ENCODE peak calls at places on chromosomes 13 and 19, in nine cellular contexts. C, D, J, F, N, H, G, S and U are unnamed samples.

GRCh38 chr19:11242864-11243797 is 3.7 kb downstream of the ANGPTL8 start:
- DNase-seq in N (peak), D (peak), H (peak), C (no peak), J (peak), F (peak), G (peak), S (peak), U (peak)

GRCh38 chr13:41917641-41918040 is 43.3 kb downstream of the VWA8 start:
- DNase-seq in N (peak), D (no peak), G (no peak), H (no peak), F (peak), C (peak), S (no peak), J (no peak), U (no peak)

GRCh38 chr19:18503971-18504885 is 17.6 kb downstream of the ELL start:
- DNase-seq in C (no peak), F (no peak), G (peak), J (no peak), S (no peak), H (no peak), N (no peak), D (no peak), U (no peak)

GRCh38 chr19:7904074-7905020 is 670 bp downstream of the MAP2K7 start:
- DNase-seq in G (no peak), J (no peak), C (no peak), H (no peak), D (peak), S (peak), N (no peak), F (peak), U (peak)

GRCh38 chr13:40149611-40150283 is 494.3 kb downstream of the COG6 start:
- DNase-seq in C (peak), F (no peak), G (no peak), H (no peak), J (no peak), N (peak), S (no peak), D (no peak), U (no peak)

GRCh38 chr13:23828866-23829265 is 60.3 kb downstream of the MIPEP start:
- DNase-seq in N (peak), H (no peak), G (no peak), D (no peak), F (no peak), C (peak), S (no peak), J (no peak), U (no peak)

GRCh38 chr19:30207357-30207756 is 164.8 kb upstream of the ZNF536 start:
- DNase-seq in F (no peak), S (peak), H (no peak), D (no peak), N (no peak), J (no peak), G (no peak), C (no peak), U (no peak)

GRCh38 chr13:101523154-101523669 is 70.7 kb downstream of the ITGBL1 start:
- DNase-seq in D (no peak), H (no peak), S (no peak), F (no peak), G (no peak), N (no peak), C (no peak), J (no peak), U (no peak)

GRCh38 chr13:48954086-48954485 is 21.6 kb upstream of the FNDC3A start:
- DNase-seq in F (no peak), S (no peak), H (no peak), C (no peak), G (no peak), J (no peak), D (no peak), N (peak), U (no peak)

GRCh38 chr19:55638864-55639359 is 1.9 kb upstream of the ZNF580 start:
- DNase-seq in S (no peak), C (no peak), N (no peak), F (peak), J (no peak), D (peak), G (no peak), H (no peak), U (no peak)

GRCh38 chr19:10871711-10872550 is 578 bp downstream of the CARM1 start:
- DNase-seq in C (no peak), D (peak), S (peak), F (peak), G (peak), J (no peak), H (peak), N (no peak), U (no peak)

GRCh38 chr13:101985321-101985720 is 416.5 kb downstream of the FGF14 start:
- DNase-seq in H (no peak), G (no peak), J (no peak), S (no peak), C (no peak), D (no peak), N (peak), F (no peak), U (no peak)

GRCh38 chr19:35272122-35272715 is 3.5 kb downstream of the USF2 start:
- DNase-seq in S (no peak), H (no peak), J (no peak), N (no peak), C (no peak), D (no peak), F (no peak), G (no peak), U (peak)

GRCh38 chr19:54298357-54299125 is 14.4 kb downstream of the LILRA5 start:
- DNase-seq in H (no peak), J (no peak), C (no peak), D (no peak), F (no peak), N (no peak), G (no peak), S (no peak), U (no peak)

GRCh38 chr19:30679789-30680188 is 307.6 kb downstream of the ZNF536 start:
- DNase-seq in N (no peak), H (no peak), S (no peak), F (no peak), D (no peak), C (no peak), J (no peak), G (no peak), U (peak)

GRCh38 chr13:73677041-73677589 is 457.1 kb downstream of the KLF12 start:
- DNase-seq in D (no peak), J (no peak), H (no peak), F (no peak), N (peak), C (no peak), S (no peak), G (no peak), U (no peak)

GRCh38 chr19:55508120-55508519 is 19.9 kb downstream of the SSC5D start:
- DNase-seq in N (no peak), F (no peak), D (no peak), S (no peak), C (no peak), J (no peak), G (no peak), H (no peak), U (no peak)

GRCh38 chr19:5298502-5298901 is 42.1 kb downstream of the PTPRS start:
- DNase-seq in H (no peak), D (no peak), G (peak), N (peak), F (no peak), C (no peak), S (peak), J (no peak), U (no peak)

GRCh38 chr19:32129141-32129540 is 216.3 kb upstream of the ZNF507 start:
- DNase-seq in C (no peak), S (no peak), J (no peak), H (no peak), G (no peak), D (no peak), F (no peak), N (no peak), U (no peak)

GRCh38 chr19:36423925-36424324 is 5.5 kb upstream of the ZFP82 start:
- DNase-seq in C (no peak), G (no peak), F (no peak), D (no peak), J (no peak), N (no peak), S (no peak), H (no peak), U (no peak)

GRCh38 chr19:2345794-2346663 is 14.0 kb upstream of the TMPRSS9 start:
- DNase-seq in N (no peak), J (no peak), H (no peak), C (no peak), G (peak), S (no peak), D (no peak), F (no peak), U (no peak)

GRCh38 chr19:46107371-46107770 is 17.1 kb downstream of the IGFL3 start:
- DNase-seq in D (no peak), G (no peak), N (peak), H (no peak), J (no peak), C (peak), F (no peak), S (no peak), U (no peak)

GRCh38 chr19:9885077-9885552 is 50.0 kb downstream of the PIN1 start:
- DNase-seq in N (no peak), J (no peak), C (no peak), H (no peak), S (peak), G (peak), F (no peak), D (peak), U (no peak)

GRCh38 chr19:9456018-9456689 is 20.8 kb upstream of the ZNF266 start:
- DNase-seq in S (no peak), H (no peak), N (no peak), C (no peak), D (no peak), F (no peak), G (no peak), J (no peak), U (no peak)

GRCh38 chr13:73248711-73249580 is 190.1 kb downstream of the KLF5 start:
- DNase-seq in S (peak), H (no peak), N (peak), F (no peak), J (no peak), C (no peak), D (no peak), G (peak), U (no peak)

GRCh38 chr13:66926200-66926850 is 303.8 kb downstream of the PCDH9 start:
- DNase-seq in N (peak), C (no peak), G (no peak), S (no peak), F (no peak), J (no peak), D (no peak), H (no peak), U (no peak)

GRCh38 chr19:13507053-13507611 is 853 bp upstream of the CACNA1A start:
- DNase-seq in N (no peak), G (no peak), H (no peak), F (no peak), S (no peak), C (no peak), J (no peak), D (no peak), U (no peak)

GRCh38 chr19:34136127-34136526 is 36.2 kb upstream of the LSM14A start:
- DNase-seq in J (no peak), S (no peak), D (no peak), G (no peak), F (no peak), H (no peak), N (no peak), C (no peak), U (no peak)

GRCh38 chr19:47157455-47158321 is 27.1 kb downstream of the SAE1 start:
- DNase-seq in D (peak), C (no peak), H (no peak), N (peak), G (peak), F (peak), J (no peak), S (peak), U (no peak)

GRCh38 chr13:35723061-35723461 is 246.6 kb upstream of the MAB21L1 start:
- DNase-seq in S (peak), G (no peak), C (no peak), F (no peak), N (no peak), J (no peak), H (no peak), D (peak), U (no peak)

GRCh38 chr13:37978680-37979079 is 109.1 kb upstream of the TRPC4 start:
- DNase-seq in H (no peak), G (no peak), N (no peak), D (no peak), J (no peak), C (no peak), F (no peak), S (no peak), U (no peak)

GRCh38 chr13:20424959-20425358 is 100.7 kb downstream of the CRYL1 start:
- DNase-seq in J (no peak), N (no peak), H (no peak), C (no peak), S (no peak), F (no peak), D (no peak), G (no peak), U (no peak)
- TF ChIP-seq CTCF in J (no peak), N (no peak), H (no peak), C (no peak), S (no peak), F (no peak), D (no peak), G (no peak), U (no peak)

DNA sequence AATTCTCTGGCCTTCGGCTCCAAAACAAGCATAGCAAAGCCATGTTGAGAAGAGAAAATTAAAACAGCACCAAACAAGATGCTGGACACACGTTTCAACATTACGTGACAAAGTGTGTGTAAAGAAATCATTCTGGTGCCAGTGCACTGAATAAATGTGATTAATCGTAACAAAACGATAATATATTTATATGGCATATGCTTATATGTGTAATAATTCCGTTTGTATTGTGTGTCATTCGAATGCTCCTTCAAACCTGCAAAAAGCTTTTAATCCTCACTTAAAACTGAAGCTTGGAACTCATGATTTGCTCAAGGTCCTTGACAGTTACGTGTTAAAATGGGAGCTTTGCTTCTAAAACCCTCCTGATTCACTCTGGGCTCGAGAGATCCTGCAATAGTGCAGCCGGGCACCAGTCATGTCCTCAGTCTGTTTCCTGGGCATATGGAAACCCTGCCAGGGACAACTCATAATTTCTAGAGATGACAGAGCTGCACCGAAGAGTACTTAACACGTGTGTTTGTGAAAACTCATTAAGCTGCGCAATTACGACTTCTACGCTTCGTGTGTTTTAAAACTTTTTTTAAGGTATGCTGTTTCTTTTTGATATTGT is 731 bp upstream of the AKAP8L start:
- DNase-seq in C (no peak), S (no peak), G (no peak), N (peak), D (no peak), H (no peak), J (no peak), F (no peak), U (no peak)
- TF ChIP-seq CTCF in C (no peak), S (no peak), G (no peak), N (no peak), D (no peak), H (peak), J (no peak), F (peak), U (peak)

GRCh38 chr13:107753286-107753685 is 462.1 kb downstream of the LIG4 start:
- DNase-seq in H (no peak), S (no peak), N (no peak), C (no peak), J (no peak), D (no peak), G (no peak), F (no peak), U (no peak)
- TF ChIP-seq CTCF in H (no peak), S (no peak), N (no peak), C (no peak), J (no peak), D (no peak), G (no peak), F (no peak), U (no peak)

GRCh38 chr19:23070353-23070781 is 46.5 kb upstream of the ZNF730 start:
- DNase-seq in J (no peak), H (no peak), N (no peak), F (no peak), C (no peak), G (peak), D (peak), S (peak), U (no peak)
- TF ChIP-seq CTCF in J (peak), H (no peak), N (peak), F (peak), C (peak), G (peak), D (peak), S (no peak), U (no peak)

DNA sequence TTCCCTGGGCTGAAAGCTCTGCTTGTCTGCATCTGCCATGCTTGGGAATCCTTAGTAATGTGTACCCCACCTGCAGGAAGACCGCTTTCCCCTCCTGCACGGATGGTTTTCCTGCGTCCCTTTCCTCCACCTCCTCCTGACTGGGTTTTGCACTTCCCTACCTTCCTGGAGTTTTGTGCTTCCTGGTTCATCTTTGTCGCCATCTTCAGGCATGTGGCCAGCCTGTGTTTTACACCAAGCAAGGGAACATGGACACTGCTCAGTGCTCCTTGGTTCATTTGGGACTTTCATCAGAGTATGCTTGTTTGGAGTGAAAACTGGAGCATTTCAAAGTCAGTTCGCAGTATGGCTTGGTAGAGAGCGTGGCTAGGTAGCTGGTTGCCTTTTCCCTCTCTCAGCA is 30.7 kb downstream of the ERICH6B start:
- DNase-seq in C (no peak), J (no peak), D (no peak), N (peak), G (no peak), F (no peak), H (no peak), S (no peak), U (no peak)
- TF ChIP-seq CTCF in C (no peak), J (no peak), D (no peak), N (peak), G (no peak), F (peak), H (no peak), S (no peak), U (no peak)

DNA sequence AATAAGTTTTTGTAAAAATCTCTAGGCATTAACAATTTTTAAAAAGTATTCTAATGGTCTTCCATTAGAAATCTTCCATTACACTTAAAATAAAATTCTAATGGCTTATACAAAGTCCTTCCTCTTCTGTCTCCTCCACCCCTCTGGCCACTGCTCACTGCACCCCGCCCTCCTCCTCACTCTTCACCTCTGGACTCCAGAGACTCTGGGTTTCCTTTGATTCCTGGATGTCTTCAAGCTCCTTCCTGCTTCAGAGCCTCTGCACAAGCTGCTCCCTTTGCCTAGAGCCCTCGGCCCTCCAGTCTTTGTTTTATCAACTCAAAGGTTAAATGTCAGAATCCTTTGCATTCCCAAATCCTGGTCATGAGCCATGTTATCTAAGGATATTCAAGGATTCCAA is 20.8 kb downstream of the TNFSF14 start:
- DNase-seq in J (no peak), D (no peak), G (no peak), F (no peak), S (no peak), H (no peak), C (no peak), N (no peak), U (no peak)
- TF ChIP-seq CTCF in J (no peak), D (no peak), G (no peak), F (no peak), S (no peak), H (no peak), C (no peak), N (no peak), U (no peak)

GRCh38 chr19:43575955-43576451 is 402 bp downstream of the PINLYP start:
- DNase-seq in J (no peak), S (no peak), H (no peak), D (no peak), F (no peak), N (no peak), G (no peak), C (no peak), U (no peak)
- TF ChIP-seq CTCF in J (no peak), S (no peak), H (no peak), D (no peak), F (no peak), N (no peak), G (no peak), C (no peak), U (no peak)

GRCh38 chr13:51767100-51767499 is 36.9 kb downstream of the DHRS12 start:
- DNase-seq in H (no peak), F (no peak), N (no peak), D (no peak), S (no peak), G (no peak), J (no peak), C (no peak), U (no peak)
- TF ChIP-seq CTCF in H (no peak), F (peak), N (peak), D (no peak), S (no peak), G (no peak), J (peak), C (no peak), U (peak)